ENCODE peak calls at places on chromosomes 4 and X, in seven cellular contexts. B is right lobe of liver, C is HCT116, U is HepG2, O is heart left ventricle, P is K562, Z is upper lobe of left lung. K is an unnamed sample. For H3K27me3, the result is how much of the 10 kb centered on the place peaks cover.

GRCh38 chr4:48594185-48594584 is 104.1 kb downstream of the ZAR1 start:
- ATAC-seq in B (peak), C (no peak), U (no peak), O (peak), P (no peak), Z (no peak), K (no peak)

GRCh38 chr4:26130173-26130572 is 190.6 kb upstream of the RBPJ start:
- ATAC-seq in B (no peak), C (no peak), U (no peak), O (no peak), P (no peak), Z (no peak), K (no peak)

GRCh38 chrX:19046343-19047215 is 62.7 kb upstream of the PHKA2 start:
- ATAC-seq in B (no peak), C (peak), U (no peak), O (no peak), P (no peak), Z (no peak), K (no peak)

GRCh38 chr4:1868293-1868692 is 2.9 kb upstream of the NSD2 start:
- ATAC-seq in B (no peak), C (no peak), U (no peak), O (no peak), P (no peak), Z (no peak), K (no peak)

GRCh38 chr4:1113311-1114009 is at the start of gene RNF212:
- ATAC-seq in B (no peak), C (no peak), U (no peak), O (no peak), P (no peak), Z (peak), K (peak)

GRCh38 chr4:143405197-143405730 is 68.6 kb downstream of the GAB1 start:
- ATAC-seq in B (peak), C (no peak), U (no peak), O (no peak), P (peak), Z (no peak), K (no peak)

GRCh38 chrX:102867254-102867653 is 69.8 kb upstream of the RAB40AL start:
- ATAC-seq in B (no peak), C (no peak), U (no peak), O (no peak), P (no peak), Z (no peak), K (no peak)

GRCh38 chr4:151641167-151641566 is 119.6 kb downstream of the GATB start:
- ATAC-seq in B (peak), C (no peak), U (no peak), O (no peak), P (no peak), Z (no peak), K (no peak)

GRCh38 chrX:94058728-94059382 is 384.8 kb downstream of the FAM133A start:
- ATAC-seq in B (peak), C (no peak), U (peak), O (no peak), P (no peak), Z (no peak), K (no peak)

GRCh38 chr4:110344165-110344564 is 131.8 kb upstream of the ENPEP start:
- ATAC-seq in B (no peak), C (peak), U (peak), O (no peak), P (peak), Z (no peak), K (no peak)

GRCh38 chr4:139176299-139177048 is 544 bp downstream of the ELF2 start:
- ATAC-seq in B (peak), C (peak), U (peak), O (peak), P (peak), Z (peak), K (peak)
- TF ChIP-seq POLR2A in B (peak), C (no peak), U (peak), O (peak), P (peak), Z (peak), K (peak)

DNA sequence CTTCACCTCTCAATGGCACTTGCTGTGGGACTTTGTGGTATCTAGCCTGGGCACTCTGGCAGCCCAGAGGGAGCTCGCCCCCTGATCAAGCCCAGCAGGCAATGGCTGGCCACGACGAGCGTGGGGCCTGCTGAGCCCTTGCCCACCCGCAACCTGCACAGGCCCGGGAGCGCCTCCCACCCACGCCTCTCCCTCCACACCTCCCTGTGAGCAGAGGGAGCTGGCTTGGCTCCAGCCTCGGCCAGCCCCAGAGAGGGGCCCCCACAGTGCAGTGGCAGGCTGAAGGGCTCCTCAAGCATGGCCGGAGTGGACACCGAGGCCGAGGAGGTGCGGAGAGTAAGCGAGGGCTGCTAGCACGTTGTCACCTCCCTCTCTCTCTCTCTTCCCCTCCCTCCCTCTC is 595.8 kb downstream of the TRIML1 start:
- ATAC-seq in B (no peak), C (no peak), U (no peak), O (no peak), P (no peak), Z (no peak), K (no peak)
- H3K27me3 ChIP-seq in B (under half), C (under half), U (under half), O (under half), P (under half), Z (under half), K (under half)

DNA sequence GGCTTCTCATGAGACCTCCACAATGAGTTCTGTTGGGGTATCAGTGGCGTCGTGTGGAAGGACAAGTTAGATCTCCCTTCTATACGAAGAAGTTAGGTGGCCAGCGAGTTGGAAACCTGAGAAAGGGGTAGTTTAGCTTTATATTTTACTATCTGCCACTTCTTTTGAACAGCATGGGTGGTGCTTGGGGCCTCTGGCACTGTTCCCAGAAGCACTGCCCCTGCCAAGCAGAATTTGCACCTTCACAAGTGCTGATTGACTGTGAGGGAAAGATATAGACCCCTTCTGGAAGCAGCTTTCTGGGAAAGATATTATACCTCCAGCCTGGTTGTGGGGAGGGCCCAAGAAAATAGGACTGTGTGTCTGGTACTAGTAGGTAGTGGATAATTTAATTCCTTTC is 246.9 kb downstream of the FBXO8 start:
- ATAC-seq in B (no peak), C (no peak), U (no peak), O (no peak), P (no peak), Z (no peak), K (no peak)
- TF ChIP-seq POLR2A in B (no peak), C (no peak), U (no peak), O (no peak), P (no peak), Z (no peak), K (no peak)

DNA sequence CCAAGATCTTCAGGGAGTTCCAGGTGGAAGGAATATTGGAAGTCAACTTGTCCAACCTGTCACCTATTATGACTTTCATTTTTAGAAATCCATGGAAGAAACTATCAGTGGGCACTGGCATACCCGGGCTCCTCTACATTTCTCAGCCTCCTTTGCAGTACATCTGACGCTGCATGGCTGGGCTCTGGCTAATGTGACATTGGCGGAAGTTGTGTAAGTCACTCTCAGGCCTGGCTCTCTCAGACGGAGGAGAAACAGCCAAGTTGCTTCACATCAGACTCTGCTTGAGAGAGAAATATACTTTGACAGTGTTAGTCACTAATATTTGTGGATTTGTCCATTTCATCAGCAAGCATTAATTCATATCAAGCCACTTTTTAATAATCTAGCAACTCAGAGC is 4.5 kb downstream of the DCHS2 start:
- ATAC-seq in B (no peak), C (no peak), U (no peak), O (no peak), P (no peak), Z (no peak), K (no peak)
- H3K27me3 ChIP-seq in B (under half), C (under half), U (under half), O (under half), P (under half), Z (under half), K (under half)

GRCh38 chrX:2690856-2691542 is at the start of gene CD99:
- ATAC-seq in B (peak), C (peak), U (peak), O (peak), P (peak), Z (peak), K (peak)
- TF ChIP-seq POLR2A in B (peak), C (no peak), U (peak), O (peak), P (no peak), Z (peak), K (peak)

GRCh38 chr4:77488882-77489281 is 116.7 kb upstream of the CXCL13 start:
- ATAC-seq in B (no peak), C (no peak), U (no peak), O (peak), P (no peak), Z (no peak), K (no peak)
- H3K27me3 ChIP-seq in B (under half), C (under half), U (under half), O (under half), P (under half), Z (under half), K (under half)

K was measured in gastroesophageal sphincter.